ENCODE peak calls at places on chromosomes 12 and 14, in nine cellular contexts. One of them, this sample, is unnamed.

GRCh38 chr12:3097186-3097804 is 20.1 kb downstream of the TSPAN9 start:
- DNase-seq in psoas muscle: peak
- DNase-seq in uterus: peak
- DNase-seq in GDM1: no peak
- DNase-seq in stimulated activated CD8-positive, alpha-beta memory T cell treated with anti-CD3 and anti-CD28 coated beads, Interleukin-7, amount 100 ng/mL, for 1 hour: no peak
- DNase-seq in cardiac muscle cell: peak
- DNase-seq in stimulated activated CD4-positive, alpha-beta T cell treated with anti-CD3 and anti-CD28 coated beads, TNF-alpha, amount 100 ng/mL, for 4 hours: no peak
- DNase-seq in NCI-H460: no peak
- DNase-seq in nucleus accumbens: no peak
- DNase-seq in this sample: peak

GRCh38 chr12:19437996-19438395 is 1.3 kb upstream of the AEBP2 start:
- DNase-seq in stimulated activated CD8-positive, alpha-beta memory T cell treated with anti-CD3 and anti-CD28 coated beads, Interleukin-7, amount 100 ng/mL, for 1 hour: no peak
- DNase-seq in stimulated activated CD4-positive, alpha-beta T cell treated with anti-CD3 and anti-CD28 coated beads, TNF-alpha, amount 100 ng/mL, for 4 hours: no peak
- DNase-seq in GDM1: no peak
- DNase-seq in cardiac muscle cell: no peak
- DNase-seq in uterus: no peak
- DNase-seq in NCI-H460: no peak
- DNase-seq in psoas muscle: no peak
- DNase-seq in nucleus accumbens: no peak
- DNase-seq in this sample: no peak

GRCh38 chr12:79255326-79255725 is 390.8 kb downstream of the SYT1 start:
- DNase-seq in stimulated activated CD4-positive, alpha-beta T cell treated with anti-CD3 and anti-CD28 coated beads, TNF-alpha, amount 100 ng/mL, for 4 hours: no peak
- DNase-seq in cardiac muscle cell: no peak
- DNase-seq in psoas muscle: no peak
- DNase-seq in uterus: no peak
- DNase-seq in stimulated activated CD8-positive, alpha-beta memory T cell treated with anti-CD3 and anti-CD28 coated beads, Interleukin-7, amount 100 ng/mL, for 1 hour: no peak
- DNase-seq in GDM1: no peak
- DNase-seq in NCI-H460: no peak
- DNase-seq in nucleus accumbens: no peak
- DNase-seq in this sample: no peak

GRCh38 chr12:123966596-123966995 is 6.0 kb downstream of the CCDC92 start:
- DNase-seq in psoas muscle: no peak
- DNase-seq in GDM1: no peak
- DNase-seq in uterus: no peak
- DNase-seq in stimulated activated CD4-positive, alpha-beta T cell treated with anti-CD3 and anti-CD28 coated beads, TNF-alpha, amount 100 ng/mL, for 4 hours: no peak
- DNase-seq in NCI-H460: no peak
- DNase-seq in stimulated activated CD8-positive, alpha-beta memory T cell treated with anti-CD3 and anti-CD28 coated beads, Interleukin-7, amount 100 ng/mL, for 1 hour: no peak
- DNase-seq in cardiac muscle cell: no peak
- DNase-seq in nucleus accumbens: no peak
- DNase-seq in this sample: no peak

GRCh38 chr12:121626853-121627623 is 708 bp downstream of the ORAI1 start:
- DNase-seq in psoas muscle: peak
- DNase-seq in nucleus accumbens: peak
- DNase-seq in uterus: peak
- DNase-seq in stimulated activated CD8-positive, alpha-beta memory T cell treated with anti-CD3 and anti-CD28 coated beads, Interleukin-7, amount 100 ng/mL, for 1 hour: peak
- DNase-seq in GDM1: peak
- DNase-seq in stimulated activated CD4-positive, alpha-beta T cell treated with anti-CD3 and anti-CD28 coated beads, TNF-alpha, amount 100 ng/mL, for 4 hours: peak
- DNase-seq in cardiac muscle cell: peak
- DNase-seq in NCI-H460: peak
- DNase-seq in this sample: peak

GRCh38 chr12:70557583-70558263 is 79.5 kb downstream of the PTPRB start:
- DNase-seq in cardiac muscle cell: no peak
- DNase-seq in stimulated activated CD8-positive, alpha-beta memory T cell treated with anti-CD3 and anti-CD28 coated beads, Interleukin-7, amount 100 ng/mL, for 1 hour: no peak
- DNase-seq in uterus: no peak
- DNase-seq in NCI-H460: no peak
- DNase-seq in psoas muscle: no peak
- DNase-seq in stimulated activated CD4-positive, alpha-beta T cell treated with anti-CD3 and anti-CD28 coated beads, TNF-alpha, amount 100 ng/mL, for 4 hours: no peak
- DNase-seq in nucleus accumbens: peak
- DNase-seq in GDM1: no peak
- DNase-seq in this sample: no peak

GRCh38 chr14:64889352-64889751 is 9.6 kb upstream of the SPTB start:
- DNase-seq in uterus: no peak
- DNase-seq in cardiac muscle cell: no peak
- DNase-seq in GDM1: no peak
- DNase-seq in stimulated activated CD8-positive, alpha-beta memory T cell treated with anti-CD3 and anti-CD28 coated beads, Interleukin-7, amount 100 ng/mL, for 1 hour: no peak
- DNase-seq in stimulated activated CD4-positive, alpha-beta T cell treated with anti-CD3 and anti-CD28 coated beads, TNF-alpha, amount 100 ng/mL, for 4 hours: no peak
- DNase-seq in psoas muscle: no peak
- DNase-seq in NCI-H460: no peak
- DNase-seq in nucleus accumbens: no peak
- DNase-seq in this sample: no peak

GRCh38 chr12:25718081-25718731 is 165.1 kb upstream of the LMNTD1 start:
- DNase-seq in psoas muscle: no peak
- DNase-seq in NCI-H460: no peak
- DNase-seq in GDM1: no peak
- DNase-seq in cardiac muscle cell: no peak
- DNase-seq in nucleus accumbens: no peak
- DNase-seq in stimulated activated CD8-positive, alpha-beta memory T cell treated with anti-CD3 and anti-CD28 coated beads, Interleukin-7, amount 100 ng/mL, for 1 hour: no peak
- DNase-seq in stimulated activated CD4-positive, alpha-beta T cell treated with anti-CD3 and anti-CD28 coated beads, TNF-alpha, amount 100 ng/mL, for 4 hours: no peak
- DNase-seq in uterus: no peak
- DNase-seq in this sample: no peak

GRCh38 chr12:40207551-40207950 is 17.2 kb upstream of the LRRK2 start:
- DNase-seq in uterus: no peak
- DNase-seq in NCI-H460: no peak
- DNase-seq in stimulated activated CD4-positive, alpha-beta T cell treated with anti-CD3 and anti-CD28 coated beads, TNF-alpha, amount 100 ng/mL, for 4 hours: no peak
- DNase-seq in stimulated activated CD8-positive, alpha-beta memory T cell treated with anti-CD3 and anti-CD28 coated beads, Interleukin-7, amount 100 ng/mL, for 1 hour: no peak
- DNase-seq in GDM1: no peak
- DNase-seq in psoas muscle: no peak
- DNase-seq in cardiac muscle cell: no peak
- DNase-seq in nucleus accumbens: no peak
- DNase-seq in this sample: no peak

GRCh38 chr12:69987453-69988102 is 162.6 kb downstream of the MYRFL start:
- DNase-seq in cardiac muscle cell: peak
- DNase-seq in uterus: no peak
- DNase-seq in stimulated activated CD8-positive, alpha-beta memory T cell treated with anti-CD3 and anti-CD28 coated beads, Interleukin-7, amount 100 ng/mL, for 1 hour: no peak
- DNase-seq in psoas muscle: no peak
- DNase-seq in GDM1: no peak
- DNase-seq in NCI-H460: peak
- DNase-seq in stimulated activated CD4-positive, alpha-beta T cell treated with anti-CD3 and anti-CD28 coated beads, TNF-alpha, amount 100 ng/mL, for 4 hours: no peak
- DNase-seq in nucleus accumbens: no peak
- DNase-seq in this sample: peak

GRCh38 chr12:39368096-39368495 is 74.8 kb downstream of the KIF21A start:
- DNase-seq in cardiac muscle cell: no peak
- DNase-seq in uterus: no peak
- DNase-seq in stimulated activated CD4-positive, alpha-beta T cell treated with anti-CD3 and anti-CD28 coated beads, TNF-alpha, amount 100 ng/mL, for 4 hours: no peak
- DNase-seq in nucleus accumbens: no peak
- DNase-seq in GDM1: no peak
- DNase-seq in psoas muscle: no peak
- DNase-seq in NCI-H460: no peak
- DNase-seq in stimulated activated CD8-positive, alpha-beta memory T cell treated with anti-CD3 and anti-CD28 coated beads, Interleukin-7, amount 100 ng/mL, for 1 hour: no peak
- DNase-seq in this sample: no peak

GRCh38 chr14:105458010-105458409 is 16.6 kb upstream of the CRIP2 start:
- DNase-seq in GDM1: no peak
- DNase-seq in nucleus accumbens: no peak
- DNase-seq in cardiac muscle cell: no peak
- DNase-seq in psoas muscle: no peak
- DNase-seq in stimulated activated CD8-positive, alpha-beta memory T cell treated with anti-CD3 and anti-CD28 coated beads, Interleukin-7, amount 100 ng/mL, for 1 hour: no peak
- DNase-seq in NCI-H460: no peak
- DNase-seq in uterus: no peak
- DNase-seq in stimulated activated CD4-positive, alpha-beta T cell treated with anti-CD3 and anti-CD28 coated beads, TNF-alpha, amount 100 ng/mL, for 4 hours: no peak
- DNase-seq in this sample: no peak

This sample was measured in HTR-8/SVneo.